ENCODE peak calls at places on chromosome 15, in ten cellular contexts. X is stimulated activated CD8-positive, alpha-beta memory T cell treated with anti-CD3 and anti-CD28 coated beads, Interleukin-15, amount 100 ng/mL, for 4 hours; R is H7; O is stimulated activated naive CD4-positive, alpha-beta T cell; I is MCF 10A; H is stimulated activated CD4-positive, alpha-beta T cell treated with anti-CD3 and anti-CD28 coated beads, Interleukin-15, amount 100 ng/mL, for 1 hour; K is iris pigment epithelial cell; T is GM13977; D is substantia nigra; M is B cell. C is an unnamed sample.
A peak's percentile ranks its signal among the peaks of the same experiment; 100 is the strongest.

GRCh38 chr15:62559049-62559733 is 394.1 kb upstream of the C2CD4B start:
- DNase-seq in X (no peak), R (no peak), O (no peak), I (no peak), H (no peak), K (peak; percentile 8), T (no peak), D (no peak), M (no peak), C (no peak)

GRCh38 chr15:91135201-91136130 is 35.4 kb downstream of the SV2B start:
- DNase-seq in X (no peak), R (no peak), O (no peak), I (no peak), H (no peak), K (no peak), T (peak; percentile 69), D (no peak), M (no peak), C (no peak)

GRCh38 chr15:101397521-101398003 is 91.9 kb downstream of the PCSK6 start:
- DNase-seq in X (no peak), R (no peak), O (no peak), I (no peak), H (no peak), K (no peak), T (no peak), D (no peak), M (no peak), C (no peak)

GRCh38 chr15:101068961-101069734 is 150.0 kb downstream of the LRRK1 start:
- DNase-seq in X (no peak), R (peak; percentile 92), O (no peak), I (peak; percentile 53), H (no peak), K (peak; percentile 74), T (no peak), D (no peak), M (no peak), C (no peak)

GRCh38 chr15:52180196-52180835 is 10.9 kb downstream of the GNB5 start:
- DNase-seq in X (no peak), R (peak; percentile 53), O (peak; percentile 76), I (no peak), H (peak; percentile 8), K (no peak), T (peak; percentile 72), D (no peak), M (peak; percentile 72), C (no peak)

GRCh38 chr15:56307180-56307579 is 58.0 kb upstream of the TEX9 start:
- DNase-seq in X (no peak), R (peak; percentile 16), O (no peak), I (no peak), H (no peak), K (no peak), T (no peak), D (no peak), M (no peak), C (no peak)

GRCh38 chr15:66763186-66764066 is 61.4 kb downstream of the SMAD6 start:
- DNase-seq in X (no peak), R (no peak), O (no peak), I (peak; percentile 45), H (no peak), K (no peak), T (no peak), D (no peak), M (no peak), C (no peak)

GRCh38 chr15:70342554-70343548 is 245.1 kb upstream of the TLE3 start:
- DNase-seq in X (no peak), R (no peak), O (no peak), I (no peak), H (no peak), K (no peak), T (no peak), D (no peak), M (no peak), C (no peak)

GRCh38 chr15:41513282-41514227 is at the start of gene LTK:
- DNase-seq in X (no peak), R (peak; percentile 89), O (no peak), I (no peak), H (no peak), K (no peak), T (peak; percentile 70), D (no peak), M (peak; percentile 47), C (no peak)

GRCh38 chr15:95799286-95800187 is 531.0 kb upstream of the NR2F2 start:
- DNase-seq in X (no peak), R (no peak), O (no peak), I (peak; percentile 76), H (no peak), K (peak; percentile 94), T (no peak), D (no peak), M (no peak), C (no peak)

GRCh38 chr15:83108266-83109219 is 1.1 kb downstream of the TM6SF1 start:
- DNase-seq in X (peak; percentile 3), R (peak; percentile 56), O (no peak), I (no peak), H (no peak), K (peak; percentile 76), T (peak; percentile 65), D (no peak), M (peak; percentile 65), C (no peak)

GRCh38 chr15:92657486-92657885 is 1.9 kb upstream of the FAM174B start:
- DNase-seq in X (no peak), R (no peak), O (no peak), I (no peak), H (no peak), K (no peak), T (no peak), D (no peak), M (no peak), C (no peak)

GRCh38 chr15:26157081-26157480 is 294.0 kb upstream of the ATP10A start:
- DNase-seq in X (no peak), R (no peak), O (no peak), I (no peak), H (no peak), K (no peak), T (no peak), D (no peak), M (no peak), C (no peak)

GRCh38 chr15:44081223-44082013 is 113.7 kb downstream of the FRMD5 start:
- DNase-seq in X (no peak), R (no peak), O (no peak), I (no peak), H (no peak), K (peak; percentile 80), T (no peak), D (no peak), M (no peak), C (no peak)

GRCh38 chr15:80059786-80060489 is 462 bp downstream of the ZFAND6 start:
- DNase-seq in X (no peak), R (peak; percentile 92), O (peak; percentile 54), I (peak; percentile 54), H (peak; percentile 72), K (peak; percentile 29), T (peak; percentile 85), D (peak; percentile 30), M (peak; percentile 94), C (peak; percentile 57)

GRCh38 chr15:50046868-50047267 is 72.2 kb downstream of the ATP8B4 start:
- DNase-seq in X (no peak), R (no peak), O (no peak), I (no peak), H (no peak), K (peak; percentile 87), T (peak; percentile 13), D (no peak), M (no peak), C (no peak)

GRCh38 chr15:31338879-31339557 is 12.4 kb downstream of the KLF13 start:
- DNase-seq in X (no peak), R (peak; percentile 72), O (peak; percentile 20), I (peak; percentile 80), H (no peak), K (peak; percentile 62), T (peak; percentile 62), D (no peak), M (no peak), C (no peak)